ENCODE peak calls at places on chromosomes 2 and 18, in five cellular contexts. One of them, this sample, is unnamed.

GRCh38 chr2:201575971-201576370 is 67.3 kb downstream of the TMEM237 start:
- DNase-seq in AG09309: no peak
- DNase-seq in kidney epithelial cell: no peak
- DNase-seq in AG10803: no peak
- DNase-seq in lower leg skin: no peak
- DNase-seq in this sample: no peak

GRCh38 chr2:217604527-217605279 is 398.1 kb downstream of the TNS1 start:
- DNase-seq in AG09309: no peak
- DNase-seq in kidney epithelial cell: no peak
- DNase-seq in AG10803: no peak
- DNase-seq in lower leg skin: no peak
- DNase-seq in this sample: no peak

GRCh38 chr2:231286964-231287363 is 88.5 kb downstream of the ARMC9 start:
- DNase-seq in AG09309: no peak
- DNase-seq in kidney epithelial cell: no peak
- DNase-seq in AG10803: no peak
- DNase-seq in lower leg skin: no peak
- DNase-seq in this sample: no peak

GRCh38 chr18:3966985-3967856 is 487.9 kb downstream of the DLGAP1 start:
- DNase-seq in AG09309: peak; percentile 33
- DNase-seq in kidney epithelial cell: no peak
- DNase-seq in AG10803: peak; percentile 45
- DNase-seq in lower leg skin: no peak
- DNase-seq in this sample: no peak

GRCh38 chr18:77679869-77680268 is 430.2 kb downstream of the GALR1 start:
- DNase-seq in AG09309: no peak
- DNase-seq in kidney epithelial cell: no peak
- DNase-seq in AG10803: no peak
- DNase-seq in lower leg skin: no peak
- DNase-seq in this sample: no peak

GRCh38 chr2:119857742-119858141 is 98.0 kb downstream of the PTPN4 start:
- DNase-seq in AG09309: no peak
- DNase-seq in kidney epithelial cell: no peak
- DNase-seq in AG10803: no peak
- DNase-seq in lower leg skin: no peak
- DNase-seq in this sample: no peak

GRCh38 chr2:19835818-19836281 is 65.9 kb downstream of the TTC32 start:
- DNase-seq in AG09309: no peak
- DNase-seq in kidney epithelial cell: no peak
- DNase-seq in AG10803: peak; percentile 48
- DNase-seq in lower leg skin: no peak
- DNase-seq in this sample: peak; percentile 54

GRCh38 chr18:79868168-79868784 is 70.5 kb downstream of the KCNG2 start:
- DNase-seq in AG09309: no peak
- DNase-seq in kidney epithelial cell: no peak
- DNase-seq in AG10803: no peak
- DNase-seq in lower leg skin: no peak
- DNase-seq in this sample: no peak

GRCh38 chr2:216478151-216478550 is 20.5 kb upstream of the RPL37A start:
- DNase-seq in AG09309: peak; percentile 27
- DNase-seq in kidney epithelial cell: peak; percentile 81
- DNase-seq in AG10803: peak; percentile 43
- DNase-seq in lower leg skin: no peak
- DNase-seq in this sample: peak; percentile 66

GRCh38 chr2:209534228-209534627 is 110.4 kb downstream of the MAP2 start:
- DNase-seq in AG09309: no peak
- DNase-seq in kidney epithelial cell: no peak
- DNase-seq in AG10803: no peak
- DNase-seq in lower leg skin: no peak
- DNase-seq in this sample: no peak

GRCh38 chr2:47404356-47404755 is 1.4 kb downstream of the MSH2 start:
- DNase-seq in AG09309: no peak
- DNase-seq in kidney epithelial cell: no peak
- DNase-seq in AG10803: no peak
- DNase-seq in lower leg skin: no peak
- DNase-seq in this sample: no peak

GRCh38 chr18:3998698-3999333 is 456.3 kb downstream of the DLGAP1 start:
- DNase-seq in AG09309: peak; percentile 23
- DNase-seq in kidney epithelial cell: no peak
- DNase-seq in AG10803: peak; percentile 62
- DNase-seq in lower leg skin: no peak
- DNase-seq in this sample: peak; percentile 45

GRCh38 chr2:21602789-21603188 is 479.0 kb downstream of the TDRD15 start:
- DNase-seq in AG09309: no peak
- DNase-seq in kidney epithelial cell: no peak
- DNase-seq in AG10803: no peak
- DNase-seq in lower leg skin: no peak
- DNase-seq in this sample: no peak

GRCh38 chr2:128607981-128608506 is 289.4 kb upstream of the HS6ST1 start:
- DNase-seq in AG09309: no peak
- DNase-seq in kidney epithelial cell: no peak
- DNase-seq in AG10803: no peak
- DNase-seq in lower leg skin: no peak
- DNase-seq in this sample: no peak

GRCh38 chr2:96157649-96158553 is 12.7 kb upstream of the DUSP2 start:
- DNase-seq in AG09309: no peak
- DNase-seq in kidney epithelial cell: no peak
- DNase-seq in AG10803: no peak
- DNase-seq in lower leg skin: no peak
- DNase-seq in this sample: no peak

GRCh38 chr2:8957593-8957992 is 45.9 kb downstream of the MBOAT2 start:
- DNase-seq in AG09309: no peak
- DNase-seq in kidney epithelial cell: no peak
- DNase-seq in AG10803: no peak
- DNase-seq in lower leg skin: no peak
- DNase-seq in this sample: no peak

GRCh38 chr2:68971591-68972231 is 2.7 kb upstream of the GKN1 start:
- DNase-seq in AG09309: peak; percentile 97
- DNase-seq in kidney epithelial cell: peak; percentile 81
- DNase-seq in AG10803: peak; percentile 98
- DNase-seq in lower leg skin: no peak
- DNase-seq in this sample: peak; percentile 88

GRCh38 chr2:27943138-27943537 is 52.6 kb downstream of the BABAM2 start:
- DNase-seq in AG09309: no peak
- DNase-seq in kidney epithelial cell: no peak
- DNase-seq in AG10803: no peak
- DNase-seq in lower leg skin: no peak
- DNase-seq in this sample: no peak

DNA sequence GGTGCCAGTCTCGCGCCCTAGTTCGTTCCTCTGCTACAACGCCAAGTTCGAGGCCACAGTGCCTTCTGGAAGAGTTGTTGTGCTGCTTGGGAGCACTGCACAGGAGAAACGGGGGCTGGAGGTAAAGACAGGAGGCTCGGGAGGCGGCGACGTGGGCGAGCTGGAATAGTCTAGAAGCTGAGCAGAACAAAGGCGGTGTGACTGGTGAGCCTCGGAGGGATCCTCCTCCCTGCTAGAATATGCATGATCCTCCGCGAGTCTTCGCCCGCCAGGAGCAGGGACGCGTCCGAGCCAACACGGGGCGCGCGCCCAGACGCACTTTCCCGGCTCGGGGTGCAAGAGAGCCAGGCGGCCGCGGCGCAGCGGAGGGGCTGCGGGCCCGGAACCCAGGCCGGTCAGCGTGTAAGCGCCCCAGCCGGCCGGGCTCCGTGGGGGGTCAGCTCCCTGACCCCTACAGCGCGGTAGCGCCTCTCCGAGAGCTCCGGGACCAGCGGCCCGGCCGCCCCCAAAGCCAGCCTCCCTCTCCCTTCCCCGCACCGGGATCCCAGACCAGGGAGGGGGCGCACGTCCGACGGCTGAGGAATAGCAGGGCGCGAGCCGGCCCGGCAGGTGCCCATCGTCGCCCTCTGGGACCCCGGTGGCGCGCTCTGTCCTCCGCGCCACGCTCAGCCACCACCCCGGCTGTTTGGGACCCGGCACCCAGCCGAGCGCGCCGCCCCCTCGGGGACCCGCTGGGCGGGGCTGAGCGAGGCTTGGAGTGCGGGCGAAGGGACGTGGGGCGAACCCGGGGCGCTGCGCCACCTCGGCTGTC is 62.4 kb downstream of the GNAL start:
- DNase-seq in AG09309: no peak
- DNase-seq in kidney epithelial cell: no peak
- DNase-seq in AG10803: no peak
- DNase-seq in lower leg skin: no peak
- DNase-seq in this sample: no peak
- H3K4me3 ChIP-seq in AG09309: no peak overlapping the region
- H3K4me3 ChIP-seq in kidney epithelial cell: peak overlapping the region; percentile 2
- H3K4me3 ChIP-seq in AG10803: no peak overlapping the region
- H3K4me3 ChIP-seq in lower leg skin: peak overlapping the region; percentile 11
- H3K4me3 ChIP-seq in this sample: peak overlapping the region; percentile 14

GRCh38 chr2:72892506-72893173 is 5.4 kb downstream of the SPR start:
- DNase-seq in AG09309: no peak
- DNase-seq in kidney epithelial cell: no peak
- DNase-seq in AG10803: peak; percentile 77
- DNase-seq in lower leg skin: no peak
- DNase-seq in this sample: peak; percentile 62

GRCh38 chr2:72895154-72895553 is 7.9 kb downstream of the SPR start:
- DNase-seq in AG09309: no peak
- DNase-seq in kidney epithelial cell: no peak
- DNase-seq in AG10803: no peak
- DNase-seq in lower leg skin: no peak
- DNase-seq in this sample: no peak

GRCh38 chr2:72894466-72894865 is 7.3 kb downstream of the SPR start:
- DNase-seq in AG09309: no peak
- DNase-seq in kidney epithelial cell: no peak
- DNase-seq in AG10803: no peak
- DNase-seq in lower leg skin: no peak
- DNase-seq in this sample: no peak

GRCh38 chr2:72895759-72896281 is 8.6 kb downstream of the SPR start:
- DNase-seq in AG09309: no peak
- DNase-seq in kidney epithelial cell: no peak
- DNase-seq in AG10803: peak; percentile 68
- DNase-seq in lower leg skin: no peak
- DNase-seq in this sample: no peak

DNA sequence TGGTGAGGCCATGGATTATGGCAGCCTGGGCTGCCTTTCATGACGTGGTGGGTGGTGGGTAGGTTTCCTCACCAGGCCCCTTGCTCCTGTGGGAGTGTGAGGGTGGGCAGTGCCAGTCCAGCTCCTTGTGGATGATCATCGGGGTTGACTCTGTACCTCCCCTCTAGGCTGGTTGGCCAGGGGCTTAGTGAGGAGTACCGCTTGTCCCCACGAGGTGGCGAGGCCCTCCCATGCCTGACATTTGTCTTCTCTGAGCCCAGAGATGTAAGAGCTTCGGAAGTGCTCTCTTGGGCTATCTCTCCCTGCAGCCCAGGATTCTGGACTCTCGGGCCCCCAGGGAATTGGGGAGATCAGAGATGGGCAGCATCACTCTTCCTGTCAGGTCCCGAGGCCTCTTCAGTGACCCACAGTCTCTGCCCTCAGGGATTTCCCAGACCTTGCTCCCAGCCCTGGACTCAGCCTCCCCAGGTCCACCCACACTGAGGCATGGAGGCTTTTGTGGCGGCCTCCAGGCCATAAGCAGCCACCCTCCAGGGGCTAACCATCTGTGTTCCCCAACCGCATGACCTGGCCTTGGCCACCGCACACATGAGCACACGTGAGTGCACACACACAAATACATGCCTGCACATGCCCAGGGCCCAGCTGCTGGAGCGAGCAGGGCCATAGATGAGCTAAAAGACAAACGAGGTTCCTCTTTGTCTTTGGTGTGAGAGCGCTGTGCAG is 6.5 kb downstream of the SPR start:
- DNase-seq in AG09309: no peak
- DNase-seq in kidney epithelial cell: no peak
- DNase-seq in AG10803: peak; percentile 65
- DNase-seq in lower leg skin: no peak
- DNase-seq in this sample: peak; percentile 48
- TF ChIP-seq CTCF in AG09309: peak; percentile 88
- TF ChIP-seq CTCF in kidney epithelial cell: peak; percentile 85
- TF ChIP-seq CTCF in AG10803: peak; percentile 76
- TF ChIP-seq CTCF in lower leg skin: no peak
- TF ChIP-seq CTCF in this sample: peak; percentile 87

DNA sequence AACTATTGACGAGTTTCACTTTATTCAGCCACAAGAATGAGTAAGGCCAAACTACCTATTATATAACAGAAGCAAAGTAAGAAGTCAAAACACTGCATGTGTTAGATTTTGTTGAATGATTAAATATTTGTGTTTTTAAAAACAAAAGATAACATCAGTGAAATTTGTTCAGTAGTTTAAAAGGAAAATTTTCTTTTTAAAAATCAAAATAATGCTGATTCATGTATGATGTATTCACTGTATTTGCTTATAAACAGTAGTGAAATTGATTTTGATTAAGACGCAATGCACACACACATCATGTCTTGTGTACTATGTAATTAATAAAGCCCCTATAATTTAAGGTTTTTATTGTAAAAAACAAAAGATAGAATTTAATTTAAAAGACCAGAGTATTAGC is 73.6 kb upstream of the PSMD14 start:
- DNase-seq in AG09309: no peak
- DNase-seq in kidney epithelial cell: no peak
- DNase-seq in AG10803: no peak
- DNase-seq in lower leg skin: no peak
- DNase-seq in this sample: no peak
- H3K4me3 ChIP-seq in AG09309: no peak overlapping the region
- H3K4me3 ChIP-seq in kidney epithelial cell: no peak overlapping the region
- H3K4me3 ChIP-seq in AG10803: no peak overlapping the region
- H3K4me3 ChIP-seq in lower leg skin: no peak overlapping the region
- H3K4me3 ChIP-seq in this sample: no peak overlapping the region

DNA sequence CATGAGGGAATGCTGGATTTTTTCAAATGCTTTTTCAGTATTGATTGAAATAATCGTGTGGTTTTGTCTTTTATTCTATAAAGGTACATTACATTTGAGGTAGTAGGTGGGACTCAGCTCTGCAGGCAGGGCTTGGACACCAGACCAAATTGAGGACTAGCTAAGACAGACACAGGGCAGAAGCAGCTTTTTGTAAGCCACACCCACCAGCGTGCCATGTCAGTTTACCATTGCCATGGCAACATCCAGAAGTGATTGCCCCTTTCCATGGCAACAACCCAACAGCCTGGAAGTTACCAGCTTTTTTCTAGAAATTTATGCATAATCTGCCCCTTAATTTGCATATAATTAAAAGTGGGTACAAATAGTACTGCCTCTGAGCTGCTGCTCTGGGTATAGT is 23.7 kb upstream of the VWA3B start:
- DNase-seq in AG09309: no peak
- DNase-seq in kidney epithelial cell: no peak
- DNase-seq in AG10803: no peak
- DNase-seq in lower leg skin: no peak
- DNase-seq in this sample: no peak
- TF ChIP-seq CTCF in AG09309: no peak
- TF ChIP-seq CTCF in kidney epithelial cell: no peak
- TF ChIP-seq CTCF in AG10803: no peak
- TF ChIP-seq CTCF in lower leg skin: no peak
- TF ChIP-seq CTCF in this sample: no peak